ENCODE peak calls at places on chromosomes 11 and 22, in six cellular contexts. F is fibroblast of lung, V is Calu3, P is ovary, E is GM23338, M is cardiac fibroblast. L is an unnamed sample.
A peak's percentile ranks its signal among the peaks of the same experiment; 100 is the strongest.

GRCh38 chr11:36508743-36509142 is 1.3 kb downstream of the TRAF6 start:
- DNase-seq in F (peak; percentile 17), V (no peak), P (no peak), E (no peak), M (no peak), L (no peak)

GRCh38 chr11:12044799-12045198 is 36.4 kb upstream of the DKK3 start:
- DNase-seq in F (no peak), V (no peak), P (no peak), E (no peak), M (no peak), L (no peak)

GRCh38 chr11:18392434-18393321 is 1.7 kb upstream of the LDHA start:
- DNase-seq in F (no peak), V (no peak), P (no peak), E (peak; percentile 12), M (no peak), L (no peak)

GRCh38 chr22:27372969-27373670 is 428.4 kb downstream of the MN1 start:
- DNase-seq in F (no peak), V (peak; percentile 24), P (no peak), E (peak; percentile 94), M (no peak), L (no peak)

GRCh38 chr11:3865388-3866193 is 10.1 kb downstream of the STIM1 start:
- DNase-seq in F (peak; percentile 66), V (no peak), P (no peak), E (peak; percentile 39), M (peak; percentile 78), L (peak; percentile 55)

GRCh38 chr11:78664606-78665005 is 89.9 kb upstream of the NARS2 start:
- DNase-seq in F (no peak), V (no peak), P (no peak), E (no peak), M (no peak), L (no peak)

GRCh38 chr11:10275714-10276113 is 18.3 kb downstream of the SBF2 start:
- DNase-seq in F (no peak), V (no peak), P (no peak), E (no peak), M (no peak), L (peak; percentile 28)

GRCh38 chr11:13104619-13105236 is 95.6 kb downstream of the RASSF10 start:
- DNase-seq in F (no peak), V (no peak), P (no peak), E (no peak), M (peak; percentile 26), L (no peak)

GRCh38 chr11:76836613-76837291 is 24.0 kb upstream of the ACER3 start:
- DNase-seq in F (no peak), V (no peak), P (no peak), E (no peak), M (no peak), L (no peak)

GRCh38 chr22:40723396-40723933 is 44.2 kb downstream of the MCHR1 start:
- DNase-seq in F (no peak), V (no peak), P (no peak), E (peak; percentile 65), M (no peak), L (no peak)

DNA sequence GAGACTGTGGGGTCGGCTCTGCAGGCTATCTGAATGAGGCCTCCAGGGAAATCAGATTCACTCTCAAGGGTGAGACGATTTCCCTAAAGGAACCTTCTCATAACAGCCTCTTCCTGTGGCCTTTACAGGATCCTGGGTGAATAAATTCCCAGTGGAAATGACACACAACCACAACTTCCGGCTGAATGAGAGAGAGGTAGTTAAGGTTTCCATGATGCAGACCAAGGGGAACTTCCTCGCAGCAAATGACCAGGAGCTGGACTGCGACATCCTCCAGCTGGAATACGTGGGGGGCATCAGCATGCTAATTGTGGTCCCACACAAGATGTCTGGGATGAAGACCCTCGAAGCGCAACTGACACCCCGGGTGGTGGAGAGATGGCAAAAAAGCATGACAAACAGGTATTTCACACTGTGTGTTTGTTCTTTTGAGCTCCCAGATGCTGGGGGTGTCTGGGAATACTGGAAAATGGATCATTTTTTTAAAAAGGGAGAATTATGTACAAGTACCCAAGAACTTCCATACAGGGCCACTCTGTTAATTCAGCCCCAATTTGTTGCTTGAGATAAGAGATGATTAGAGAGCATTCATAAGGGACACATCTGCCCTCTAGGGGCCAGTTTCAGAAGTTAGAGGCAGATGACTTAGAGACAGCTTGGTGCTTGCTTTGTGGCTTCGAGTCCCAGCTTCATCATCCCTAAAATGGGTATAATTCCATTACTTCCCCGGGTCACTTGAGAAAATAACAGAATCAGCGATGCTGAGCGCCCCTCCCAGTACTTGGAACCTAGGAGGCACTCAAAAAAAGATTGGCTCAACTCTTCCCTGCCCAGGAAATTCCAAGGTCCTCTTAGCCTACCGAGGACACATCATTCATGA is 10.2 kb downstream of the SERPIND1 start:
- DNase-seq in F (peak; percentile 72), V (peak; percentile 48), P (no peak), E (peak; percentile 83), M (peak; percentile 75), L (peak; percentile 79)
- TF ChIP-seq CTCF in F (peak; percentile 86), V (peak; percentile 62), P (no peak), E (peak; percentile 87), M (peak; percentile 77), L (peak; percentile 83)

GRCh38 chr11:68010058-68011041 is at the start of gene ALDH3B1:
- DNase-seq in F (peak; percentile 91), V (peak; percentile 94), P (peak; percentile 82), E (peak; percentile 56), M (peak; percentile 95), L (peak; percentile 84)
- TF ChIP-seq CTCF in F (no peak), V (no peak), P (no peak), E (no peak), M (no peak), L (no peak)

DNA sequence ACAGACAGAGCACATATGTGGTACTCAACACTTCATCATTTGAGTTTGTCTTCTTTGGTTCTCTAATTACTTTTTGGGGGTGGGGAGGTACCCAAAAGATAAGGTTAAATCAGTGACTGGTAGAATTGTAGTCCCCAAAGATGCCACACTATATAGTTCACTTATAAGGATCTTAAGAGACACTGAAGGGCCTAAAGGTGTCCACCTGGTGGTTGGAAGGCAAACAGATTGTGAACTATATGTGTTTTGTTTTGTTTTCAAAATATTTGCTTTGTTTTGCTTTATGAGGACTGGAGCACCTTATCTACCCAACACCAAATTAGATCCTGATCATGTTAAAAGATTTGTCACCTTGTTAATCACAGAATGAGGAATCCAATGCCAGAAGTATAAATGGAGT is 136.1 kb downstream of the DCDC1 start:
- DNase-seq in F (peak; percentile 8), V (no peak), P (no peak), E (peak; percentile 43), M (peak; percentile 0), L (peak; percentile 2)
- TF ChIP-seq CTCF in F (peak; percentile 32), V (peak; percentile 41), P (no peak), E (peak; percentile 73), M (peak; percentile 25), L (peak; percentile 32)

GRCh38 chr11:123373754-123374621 is 56.1 kb upstream of the GRAMD1B start:
- DNase-seq in F (no peak), V (no peak), P (no peak), E (no peak), M (no peak), L (no peak)
- TF ChIP-seq CTCF in F (no peak), V (no peak), P (no peak), E (no peak), M (no peak), L (no peak)